ENCODE peak calls at places on chromosomes 11 and 22, in nine cellular contexts. V is suprapubic skin, N is lower lobe of right lung, U is pancreas, W is transverse colon, X is tibial artery, E is tibial nerve, T is stomach, A is fibroblast of lung. I is an unnamed sample.

GRCh38 chr11:130653838-130654601 is 205.6 kb downstream of the ADAMTS15 start:
- DNase-seq in V (peak; percentile 91), N (peak; percentile 84), U (peak; percentile 66), W (peak; percentile 64), X (peak; percentile 83), E (peak; percentile 40), T (peak; percentile 88), A (peak; percentile 65), I (peak; percentile 91)

GRCh38 chr11:113192121-113192925 is 122.1 kb upstream of the TTC12 start:
- DNase-seq in V (no peak), N (no peak), U (no peak), W (no peak), X (no peak), E (no peak), T (no peak), A (no peak), I (no peak)

GRCh38 chr11:81870815-81871214 is 862.8 kb downstream of the FAM181B start:
- DNase-seq in V (no peak), N (no peak), U (no peak), W (no peak), X (no peak), E (no peak), T (no peak), A (no peak), I (no peak)

GRCh38 chr22:48957311-48957986 is 870.2 kb downstream of the BRD1 start:
- DNase-seq in V (peak; percentile 77), N (no peak), U (no peak), W (peak; percentile 1), X (peak; percentile 16), E (no peak), T (peak; percentile 24), A (no peak), I (no peak)

GRCh38 chr11:15551897-15552851 is 437.5 kb downstream of the INSC start:
- DNase-seq in V (no peak), N (no peak), U (no peak), W (no peak), X (no peak), E (no peak), T (no peak), A (no peak), I (no peak)

GRCh38 chr11:12120031-12121008 is 9.9 kb downstream of the MICAL2 start:
- DNase-seq in V (no peak), N (no peak), U (no peak), W (no peak), X (no peak), E (no peak), T (no peak), A (no peak), I (no peak)

GRCh38 chr22:36687516-36687915 is 16.0 kb downstream of the CACNG2 start:
- DNase-seq in V (no peak), N (no peak), U (no peak), W (no peak), X (no peak), E (no peak), T (no peak), A (no peak), I (no peak)

GRCh38 chr11:19816040-19816439 is 103.4 kb downstream of the NAV2 start:
- DNase-seq in V (no peak), N (no peak), U (no peak), W (no peak), X (no peak), E (no peak), T (no peak), A (no peak), I (no peak)

GRCh38 chr22:44357962-44358553 is 45.3 kb upstream of the SHISAL1 start:
- DNase-seq in V (peak; percentile 35), N (peak; percentile 38), U (no peak), W (peak; percentile 19), X (no peak), E (no peak), T (no peak), A (peak; percentile 26), I (peak; percentile 46)

GRCh38 chr22:46084943-46085830 is 65.1 kb upstream of the PPARA start:
- DNase-seq in V (peak; percentile 94), N (peak; percentile 87), U (peak; percentile 92), W (peak; percentile 69), X (peak; percentile 80), E (peak; percentile 75), T (peak; percentile 93), A (no peak), I (peak; percentile 94)

GRCh38 chr11:78202733-78203167 is 14.0 kb downstream of the USP35 start:
- DNase-seq in V (no peak), N (peak; percentile 10), U (no peak), W (no peak), X (no peak), E (no peak), T (no peak), A (no peak), I (no peak)

GRCh38 chr11:34072041-34072440 is 20.5 kb downstream of the CAPRIN1 start:
- DNase-seq in V (no peak), N (no peak), U (no peak), W (no peak), X (no peak), E (no peak), T (no peak), A (no peak), I (no peak)

GRCh38 chr11:40032331-40032730 is 1427.1 kb downstream of the LRRC4C start:
- DNase-seq in V (no peak), N (no peak), U (no peak), W (no peak), X (no peak), E (no peak), T (no peak), A (no peak), I (no peak)

GRCh38 chr11:2178906-2179494 is 7.4 kb upstream of the TH start:
- DNase-seq in V (no peak), N (no peak), U (no peak), W (no peak), X (no peak), E (no peak), T (no peak), A (peak; percentile 53), I (no peak)

GRCh38 chr11:22466809-22467208 is 128.6 kb downstream of the SLC17A6 start:
- DNase-seq in V (no peak), N (no peak), U (no peak), W (no peak), X (no peak), E (no peak), T (no peak), A (peak; percentile 85), I (peak; percentile 69)

GRCh38 chr22:17380711-17381087 is 11.4 kb downstream of the CECR2 start:
- DNase-seq in V (no peak), N (no peak), U (no peak), W (no peak), X (no peak), E (no peak), T (no peak), A (no peak), I (no peak)

GRCh38 chr11:71294846-71295600 is 42.6 kb upstream of the SHANK2 start:
- DNase-seq in V (peak; percentile 24), N (no peak), U (no peak), W (no peak), X (no peak), E (no peak), T (peak; percentile 5), A (no peak), I (no peak)

GRCh38 chr11:75894036-75894585 is 79.1 kb downstream of the UVRAG start:
- DNase-seq in V (no peak), N (no peak), U (no peak), W (no peak), X (no peak), E (no peak), T (no peak), A (no peak), I (no peak)

GRCh38 chr11:37916331-37916730 is 1318.3 kb upstream of the RAG2 start:
- DNase-seq in V (no peak), N (no peak), U (no peak), W (no peak), X (no peak), E (no peak), T (no peak), A (no peak), I (no peak)

GRCh38 chr11:126702987-126703386 is 297.6 kb downstream of the KIRREL3 start:
- DNase-seq in V (no peak), N (no peak), U (no peak), W (no peak), X (no peak), E (no peak), T (no peak), A (no peak), I (no peak)

GRCh38 chr11:77044356-77044755 is 10.2 kb downstream of the B3GNT6 start:
- DNase-seq in V (no peak), N (no peak), U (no peak), W (no peak), X (no peak), E (no peak), T (no peak), A (no peak), I (no peak)
- H3K4me1 ChIP-seq in V (peaks cover 19% of the 10 kb centered on the region), N (peaks cover 24% of the 10 kb centered on the region), U (no peaks in the 10 kb centered on the region), W (peaks cover 29% of the 10 kb centered on the region), X (peaks cover 17% of the 10 kb centered on the region), E (peaks cover 10% of the 10 kb centered on the region), T (peaks cover 28% of the 10 kb centered on the region), A (no peaks in the 10 kb centered on the region), I (peaks cover 10% of the 10 kb centered on the region)

GRCh38 chr11:79461144-79461543 is 20.3 kb upstream of the TENM4 start:
- DNase-seq in V (no peak), N (no peak), U (no peak), W (no peak), X (no peak), E (no peak), T (no peak), A (peak; percentile 57), I (no peak)
- TF ChIP-seq CTCF in V (peak; percentile 27), N (peak; percentile 49), U (no peak), W (peak; percentile 30), X (peak; percentile 46), E (peak; percentile 44), T (peak; percentile 9), A (peak; percentile 73), I (no peak)

DNA sequence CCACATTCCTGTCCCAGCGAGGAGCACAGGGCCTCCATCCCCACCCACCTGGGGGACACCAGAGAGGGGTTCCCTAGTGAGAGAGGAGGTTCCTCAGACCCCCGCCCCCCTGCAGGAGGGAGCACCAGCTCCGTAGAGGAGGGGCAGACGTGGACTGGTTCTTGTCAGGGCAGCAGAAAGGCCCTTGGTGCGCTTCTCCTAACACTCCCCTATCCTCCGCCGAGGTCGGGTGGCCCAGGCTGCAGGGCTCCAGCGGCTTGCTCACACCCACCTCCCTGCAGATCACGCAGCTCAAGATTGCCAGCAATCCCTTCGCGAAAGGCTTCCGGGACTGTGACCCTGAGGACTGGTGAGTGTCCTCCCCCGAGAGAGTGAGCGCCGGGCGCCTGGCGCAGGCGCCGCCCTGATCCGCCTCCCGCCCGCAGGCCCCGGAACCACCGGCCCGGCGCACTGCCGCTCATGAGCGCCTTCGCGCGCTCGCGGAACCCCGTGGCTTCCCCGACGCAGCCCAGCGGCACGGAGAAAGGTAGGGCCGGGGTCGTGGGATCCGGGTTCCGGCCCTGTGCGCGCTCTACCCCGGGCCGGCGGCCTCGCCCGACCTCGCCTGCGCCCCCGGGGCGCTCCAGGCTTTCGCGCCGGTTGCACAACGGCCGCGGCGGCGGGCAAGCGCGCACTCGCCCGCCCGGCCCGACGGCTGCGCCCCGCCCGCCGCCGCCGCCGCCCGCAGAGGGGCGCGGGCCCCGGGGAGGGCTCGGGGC is 5.1 kb downstream of the TBX1 start:
- DNase-seq in V (no peak), N (no peak), U (no peak), W (no peak), X (no peak), E (no peak), T (no peak), A (no peak), I (no peak)
- H3K4me3 ChIP-seq in V (peak overlapping the region; percentile 48), N (peak overlapping the region; percentile 37), U (no peak overlapping the region), W (peak overlapping the region; percentile 40), X (no peak overlapping the region), E (no peak overlapping the region), T (no peak overlapping the region), A (no peak overlapping the region), I (peak overlapping the region; percentile 28)

GRCh38 chr11:134032501-134033091 is 36.3 kb upstream of the JAM3 start:
- DNase-seq in V (no peak), N (peak; percentile 49), U (peak; percentile 56), W (no peak), X (no peak), E (no peak), T (no peak), A (no peak), I (no peak)
- H3K4me1 ChIP-seq in V (peaks cover 52% of the 10 kb centered on the region), N (peaks cover 31% of the 10 kb centered on the region), U (peaks cover 19% of the 10 kb centered on the region), W (peaks cover 21% of the 10 kb centered on the region), X (peaks cover 42% of the 10 kb centered on the region), E (peaks cover 12% of the 10 kb centered on the region), T (peaks cover 51% of the 10 kb centered on the region), A (peaks cover 5% of the 10 kb centered on the region), I (peaks cover 22% of the 10 kb centered on the region)